ENCODE peak calls at places on chromosome 2, in seven cellular contexts. W is endodermal cell; O is bronchial epithelial cell; Y is immature natural killer cell; V is amniotic stem cell; D is activated CD8-positive, alpha-beta memory T cell treated with anti-CD3 and anti-CD28 coated beads, Interleukin-2, amount 50 U/mL, for 48 hours; X is T-helper 17 cell. S is an unnamed sample.

GRCh38 chr2:223688094-223688835 is 86.1 kb upstream of the SCG2 start:
- DNase-seq in W (peak), O (no peak), Y (no peak), V (no peak), D (no peak), X (no peak), S (no peak)

GRCh38 chr2:164388511-164388910 is 232.8 kb downstream of the GRB14 start:
- DNase-seq in W (no peak), O (peak), Y (no peak), V (peak), D (no peak), X (no peak), S (no peak)

GRCh38 chr2:208361077-208361441 is 45.5 kb upstream of the PTH2R start:
- DNase-seq in W (no peak), O (no peak), Y (no peak), V (no peak), D (no peak), X (no peak), S (no peak)

GRCh38 chr2:55460562-55460961 is 40.9 kb upstream of the CCDC88A start:
- DNase-seq in W (no peak), O (peak), Y (no peak), V (no peak), D (no peak), X (no peak), S (no peak)

GRCh38 chr2:184945824-184946223 is 347.5 kb downstream of the ZNF804A start:
- DNase-seq in W (no peak), O (no peak), Y (no peak), V (no peak), D (no peak), X (no peak), S (no peak)

GRCh38 chr2:236548179-236548918 is 21.3 kb upstream of the ACKR3 start:
- DNase-seq in W (peak), O (no peak), Y (no peak), V (no peak), D (no peak), X (no peak), S (no peak)

GRCh38 chr2:85888020-85888744 is 608 bp downstream of the ST3GAL5 start:
- DNase-seq in W (peak), O (no peak), Y (peak), V (no peak), D (peak), X (peak), S (peak)

GRCh38 chr2:26245810-26246209 is 1.1 kb downstream of the HADHB start:
- DNase-seq in W (no peak), O (no peak), Y (peak), V (no peak), D (no peak), X (no peak), S (no peak)

GRCh38 chr2:143397886-143398614 is 268.8 kb downstream of the ARHGAP15 start:
- DNase-seq in W (no peak), O (peak), Y (no peak), V (no peak), D (no peak), X (no peak), S (no peak)

GRCh38 chr2:10514743-10515142 is 66.6 kb upstream of the ODC1 start:
- DNase-seq in W (no peak), O (peak), Y (no peak), V (no peak), D (peak), X (no peak), S (no peak)

GRCh38 chr2:166539340-166540162 is 45.5 kb upstream of the SCN7A start:
- DNase-seq in W (peak), O (peak), Y (peak), V (peak), D (no peak), X (no peak), S (peak)

S was measured in HEK293T.